ENCODE peak calls at places on chromosomes 1 and 21, in eight cellular contexts. P, W, H, Q, K, G, N and M are unnamed samples.

GRCh38 chr1:154943649-154944421 is 7.3 kb upstream of the PMVK start:
- DNase-seq in Q (peak; percentile 55), G (peak; percentile 79), H (no peak), W (peak; percentile 56), K (no peak), N (no peak), P (no peak), M (no peak)

GRCh38 chr1:96487404-96487803 is 234.2 kb upstream of the PTBP2 start:
- DNase-seq in H (no peak), K (no peak), Q (peak; percentile 10), W (no peak), P (peak; percentile 2), N (no peak), G (no peak), M (no peak)

GRCh38 chr1:1021860-1022259 is 1.9 kb downstream of the AGRN start:
- DNase-seq in K (no peak), N (no peak), W (no peak), G (no peak), H (no peak), P (no peak), Q (peak; percentile 85), M (no peak)

GRCh38 chr1:103561612-103562395 is 9.6 kb upstream of the AMY2B start:
- DNase-seq in K (no peak), Q (no peak), P (no peak), G (no peak), N (no peak), W (no peak), H (no peak), M (no peak)

GRCh38 chr1:205528446-205528886 is 24.0 kb downstream of the CDK18 start:
- DNase-seq in K (no peak), G (no peak), Q (no peak), N (no peak), P (no peak), W (no peak), H (no peak), M (no peak)

GRCh38 chr1:39720094-39720999 is 18.3 kb upstream of the PPIE start:
- DNase-seq in W (peak; percentile 71), Q (peak; percentile 53), N (no peak), K (peak; percentile 57), P (no peak), G (peak; percentile 72), H (no peak), M (no peak)

GRCh38 chr1:61082336-61083013 is at the start of gene NFIA:
- DNase-seq in P (peak; percentile 55), K (peak; percentile 33), W (peak; percentile 78), G (peak; percentile 77), N (no peak), Q (peak; percentile 6), H (peak; percentile 21), M (no peak)

GRCh38 chr1:48878191-48878940 is 101.7 kb upstream of the BEND5 start:
- DNase-seq in P (no peak), N (no peak), W (no peak), H (no peak), Q (peak; percentile 72), K (no peak), G (no peak), M (peak; percentile 44)

GRCh38 chr1:224434447-224435317 is at the start of gene WDR26:
- DNase-seq in W (peak; percentile 93), Q (peak; percentile 85), H (peak; percentile 59), G (peak; percentile 95), P (peak; percentile 68), N (peak; percentile 88), K (peak; percentile 84), M (no peak)

GRCh38 chr1:22280526-22280925 is 137.6 kb upstream of the WNT4 start:
- DNase-seq in W (no peak), H (no peak), N (no peak), Q (no peak), K (no peak), G (no peak), P (no peak), M (no peak)

GRCh38 chr1:207020709-207021107 is 11.8 kb downstream of the C1orf116 start:
- DNase-seq in Q (no peak), H (no peak), P (no peak), G (no peak), N (no peak), W (no peak), K (no peak), M (no peak)

GRCh38 chr1:160888926-160889325 is 3.9 kb upstream of the ITLN1 start:
- DNase-seq in W (no peak), G (no peak), N (no peak), P (no peak), K (no peak), H (no peak), Q (no peak), M (no peak)

GRCh38 chr1:115429242-115429641 is 91.2 kb upstream of the NGF start:
- DNase-seq in Q (peak; percentile 81), H (no peak), W (no peak), G (no peak), P (no peak), N (no peak), K (no peak), M (peak; percentile 57)

GRCh38 chr1:29823536-29823935 is 587.2 kb downstream of the PTPRU start:
- DNase-seq in P (no peak), Q (no peak), H (no peak), N (no peak), W (no peak), K (no peak), G (no peak), M (no peak)

GRCh38 chr1:90706437-90707362 is 10.4 kb downstream of the BARHL2 start:
- DNase-seq in K (no peak), W (peak; percentile 70), Q (no peak), G (peak; percentile 81), H (peak; percentile 43), P (no peak), N (no peak), M (no peak)

GRCh38 chr21:36004441-36004840 is 55.9 kb downstream of the SETD4 start:
- DNase-seq in P (no peak), H (no peak), K (no peak), W (no peak), G (no peak), Q (no peak), N (no peak), M (no peak)

GRCh38 chr21:33890187-33890586 is 25.4 kb downstream of the ATP5PO start:
- DNase-seq in G (no peak), K (no peak), Q (no peak), P (no peak), H (no peak), W (no peak), N (no peak), M (no peak)

GRCh38 chr1:99520121-99520520 is 125.8 kb upstream of the PALMD start:
- DNase-seq in H (no peak), K (no peak), Q (no peak), N (no peak), W (no peak), G (no peak), P (no peak), M (no peak)

GRCh38 chr1:220243947-220244346 is 28.3 kb downstream of the RAB3GAP2 start:
- DNase-seq in P (no peak), G (no peak), Q (no peak), N (no peak), H (no peak), K (no peak), W (no peak), M (no peak)

GRCh38 chr21:35829014-35829525 is 231.3 kb downstream of the SETD4 start:
- DNase-seq in Q (no peak), G (peak; percentile 6), P (no peak), N (no peak), H (no peak), W (no peak), K (no peak), M (no peak)

GRCh38 chr1:54227836-54228435 is 28.0 kb downstream of the MRPL37 start:
- DNase-seq in G (peak; percentile 64), K (no peak), P (no peak), H (no peak), W (no peak), Q (no peak), N (no peak), M (no peak)

GRCh38 chr1:2276803-2277580 is 48.9 kb downstream of the SKI start:
- DNase-seq in H (no peak), N (no peak), P (no peak), W (no peak), G (no peak), K (no peak), Q (peak; percentile 17), M (no peak)

GRCh38 chr1:6347641-6348487 is 45.7 kb downstream of the ACOT7 start:
- DNase-seq in Q (no peak), G (peak; percentile 66), H (peak; percentile 44), P (no peak), N (no peak), K (peak; percentile 57), W (peak; percentile 64), M (no peak)

GRCh38 chr1:56576880-56577858 is 2.2 kb downstream of the PLPP3 start:
- DNase-seq in K (no peak), P (peak; percentile 16), G (peak; percentile 81), W (peak; percentile 56), N (no peak), Q (peak; percentile 16), H (no peak), M (no peak)

GRCh38 chr1:174265273-174265672 is 106.0 kb downstream of the RABGAP1L start:
- DNase-seq in Q (no peak), P (no peak), G (no peak), W (no peak), K (no peak), H (no peak), N (no peak), M (no peak)

GRCh38 chr21:45866473-45867010 is 115.0 kb upstream of the COL6A1 start:
- DNase-seq in G (no peak), W (no peak), P (no peak), H (no peak), K (no peak), Q (no peak), N (peak; percentile 46), M (no peak)

GRCh38 chr21:14215971-14216621 is at the start of gene RBM11:
- DNase-seq in P (peak; percentile 26), Q (no peak), N (peak; percentile 65), W (peak; percentile 92), H (peak; percentile 72), K (peak; percentile 45), G (peak; percentile 95), M (no peak)

GRCh38 chr1:19698181-19698580 is 33.5 kb downstream of the HTR6 start:
- DNase-seq in Q (no peak), P (no peak), G (no peak), K (no peak), H (no peak), N (no peak), W (no peak), M (no peak)

GRCh38 chr1:53591924-53592323 is 132.7 kb downstream of the DMRTB1 start:
- DNase-seq in K (no peak), Q (no peak), G (no peak), H (no peak), W (no peak), P (no peak), N (no peak), M (no peak)

GRCh38 chr1:227747948-227748495 is 12.8 kb downstream of the SNAP47 start:
- DNase-seq in H (no peak), G (no peak), P (no peak), K (no peak), W (no peak), N (no peak), Q (no peak), M (no peak)